ENCODE peak calls at places on chromosomes 7 and 10, in six cellular contexts. G is H9, T is GM23338, W is psoas muscle, D is fibroblast of villous mesenchyme, B is GM10248. C is an unnamed sample.
A peak's percentile ranks its signal among the peaks of the same experiment; 100 is the strongest.

GRCh38 chr10:34864156-34865075 is 49.3 kb upstream of the PARD3 start:
- DNase-seq in W (no peak), B (no peak), G (no peak), D (peak; percentile 7), T (no peak), C (no peak)

GRCh38 chr7:116097365-116098009 is 66.9 kb upstream of the TFEC start:
- DNase-seq in B (no peak), G (no peak), W (no peak), D (peak; percentile 49), T (no peak), C (no peak)

GRCh38 chr7:66016131-66016461 is 34.1 kb upstream of the GUSB start:
- DNase-seq in W (no peak), B (no peak), D (peak; percentile 35), T (no peak), G (no peak), C (no peak)

GRCh38 chr7:1156782-1157535 is 3.0 kb downstream of the ZFAND2A start:
- DNase-seq in W (peak; percentile 45), G (no peak), T (no peak), D (peak; percentile 64), B (no peak), C (no peak)

GRCh38 chr10:133445268-133445732 is 8.4 kb upstream of the SCART1 start:
- DNase-seq in W (no peak), B (no peak), T (no peak), G (peak; percentile 20), D (no peak), C (no peak)

GRCh38 chr7:137996871-137997270 is 5.0 kb downstream of the CREB3L2 start:
- DNase-seq in G (no peak), W (no peak), T (no peak), D (no peak), B (no peak), C (no peak)

GRCh38 chr7:135659159-135659837 is 3.0 kb upstream of the STMP1 start:
- DNase-seq in W (no peak), T (no peak), G (no peak), D (no peak), B (no peak), C (no peak)

GRCh38 chr7:108454674-108455523 is 1.3 kb downstream of the NRCAM start:
- DNase-seq in D (no peak), B (peak; percentile 37), G (peak; percentile 60), W (no peak), T (peak; percentile 70), C (peak; percentile 49)

GRCh38 chr10:124612611-124613498 is 131.3 kb downstream of the FAM53B start:
- DNase-seq in D (peak; percentile 52), W (peak; percentile 75), B (no peak), T (peak; percentile 66), G (peak; percentile 88), C (peak; percentile 68)

GRCh38 chr7:93442478-93443224 is 131.9 kb downstream of the CALCR start:
- DNase-seq in G (peak; percentile 60), T (peak; percentile 86), W (no peak), B (no peak), D (peak; percentile 38), C (no peak)

GRCh38 chr10:8946451-8946850 is 892.0 kb downstream of the GATA3 start:
- DNase-seq in B (no peak), T (no peak), G (no peak), W (no peak), D (no peak), C (no peak)

GRCh38 chr10:77504870-77505257 is 132.7 kb downstream of the KCNMA1 start:
- DNase-seq in W (no peak), T (no peak), G (no peak), B (no peak), D (peak; percentile 26), C (no peak)

GRCh38 chr7:133230591-133231194 is 22.2 kb upstream of the EXOC4 start:
- DNase-seq in G (peak; percentile 47), D (peak; percentile 65), W (no peak), T (peak; percentile 78), B (peak; percentile 36), C (peak; percentile 31)

GRCh38 chr7:132298782-132299181 is 277.5 kb downstream of the PLXNA4 start:
- DNase-seq in W (no peak), B (no peak), G (no peak), T (no peak), D (peak; percentile 14), C (no peak)

GRCh38 chr7:136528329-136528728 is 340.1 kb upstream of the CHRM2 start:
- DNase-seq in B (no peak), T (no peak), G (no peak), W (no peak), D (peak; percentile 61), C (no peak)

GRCh38 chr7:6271694-6272371 is 591 bp downstream of the CYTH3 start:
- DNase-seq in G (no peak), D (no peak), T (no peak), B (peak; percentile 40), W (peak; percentile 59), C (no peak)

GRCh38 chr10:49005270-49005669 is 65.6 kb upstream of the LRRC18 start:
- DNase-seq in D (peak; percentile 44), G (no peak), B (no peak), W (no peak), T (no peak), C (no peak)

GRCh38 chr10:132059760-132060508 is 5.8 kb upstream of the JAKMIP3 start:
- DNase-seq in D (no peak), T (no peak), G (no peak), B (no peak), W (no peak), C (no peak)

GRCh38 chr10:86362566-86363183 is 3.9 kb downstream of the GRID1 start:
- DNase-seq in B (no peak), W (peak; percentile 28), T (peak; percentile 90), D (no peak), G (peak; percentile 68), C (no peak)

GRCh38 chr10:25175527-25176420 is 973 bp downstream of the GPR158 start:
- DNase-seq in G (peak; percentile 59), T (peak; percentile 66), D (no peak), W (no peak), B (no peak), C (peak; percentile 16)

GRCh38 chr7:38051311-38051710 is 126.7 kb upstream of the STARD3NL start:
- DNase-seq in G (no peak), B (no peak), W (no peak), T (no peak), D (no peak), C (no peak)

GRCh38 chr10:122196218-122196617 is 74.9 kb upstream of the BTBD16 start:
- DNase-seq in W (no peak), D (no peak), G (no peak), T (no peak), B (no peak), C (no peak)

GRCh38 chr7:69598487-69599148 is 343 bp downstream of the AUTS2 start:
- DNase-seq in W (peak; percentile 62), D (no peak), B (peak; percentile 43), T (peak; percentile 58), G (no peak), C (no peak)

GRCh38 chr7:32476816-32477648 is 13.1 kb downstream of the LSM5 start:
- DNase-seq in D (no peak), G (no peak), W (no peak), T (no peak), B (no peak), C (no peak)

GRCh38 chr10:110448682-110449418 is 48.9 kb upstream of the DUSP5 start:
- DNase-seq in D (peak; percentile 14), T (no peak), B (no peak), W (no peak), G (no peak), C (no peak)

GRCh38 chr10:10235003-10235402 is 782.7 kb upstream of the CELF2 start:
- DNase-seq in W (no peak), B (no peak), G (no peak), T (peak; percentile 17), D (no peak), C (no peak)

GRCh38 chr7:2985866-2986265 is 57.8 kb downstream of the CARD11 start:
- DNase-seq in G (no peak), B (no peak), D (no peak), T (no peak), W (no peak), C (no peak)

GRCh38 chr10:61744469-61744868 is 81.7 kb downstream of the CABCOCO1 start:
- DNase-seq in G (no peak), T (peak; percentile 66), W (no peak), D (no peak), B (no peak), C (no peak)

GRCh38 chr10:103259989-103260388 is 14.3 kb downstream of the RPEL1 start:
- DNase-seq in D (no peak), W (no peak), T (no peak), B (no peak), G (no peak), C (no peak)

GRCh38 chr7:15345216-15345615 is 216.6 kb downstream of the AGMO start:
- DNase-seq in D (no peak), T (no peak), G (no peak), W (no peak), B (no peak), C (no peak)

GRCh38 chr7:41544241-41544640 is 158.6 kb downstream of the INHBA start:
- DNase-seq in G (no peak), T (no peak), B (no peak), D (no peak), W (no peak), C (no peak)
- TF ChIP-seq CTCF in G (no peak), T (no peak), B (no peak), D (no peak), W (no peak), C (no peak)

DNA sequence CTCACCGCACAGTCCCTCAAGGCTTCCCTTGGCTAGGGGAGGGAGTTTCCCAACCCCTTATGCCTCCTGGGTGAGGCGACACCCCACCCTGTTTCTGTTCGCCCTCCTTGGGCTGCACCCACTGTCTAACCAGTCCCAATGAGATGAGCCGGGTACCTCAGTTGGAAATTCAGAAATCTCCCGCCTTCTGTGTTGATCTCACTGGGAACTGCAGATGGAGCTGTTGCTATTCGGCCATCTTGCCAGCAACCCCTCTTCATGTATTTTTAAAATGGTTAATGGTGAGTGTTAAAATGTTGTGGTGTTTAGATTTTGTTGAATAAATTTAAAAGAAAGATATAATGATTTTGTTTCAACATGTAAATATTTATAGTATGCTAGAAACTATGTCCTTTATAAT is 22.0 kb downstream of the UMAD1 start:
- DNase-seq in W (no peak), T (peak; percentile 73), D (peak; percentile 37), G (peak; percentile 65), B (no peak), C (no peak)
- TF ChIP-seq CTCF in W (peak; percentile 20), T (peak; percentile 83), D (peak; percentile 50), G (peak; percentile 77), B (no peak), C (no peak)

GRCh38 chr10:5862360-5862929 is 27.2 kb downstream of the ANKRD16 start:
- DNase-seq in W (no peak), G (no peak), D (no peak), B (peak; percentile 86), T (no peak), C (no peak)
- TF ChIP-seq CTCF in W (no peak), G (no peak), D (no peak), B (no peak), T (no peak), C (no peak)

DNA sequence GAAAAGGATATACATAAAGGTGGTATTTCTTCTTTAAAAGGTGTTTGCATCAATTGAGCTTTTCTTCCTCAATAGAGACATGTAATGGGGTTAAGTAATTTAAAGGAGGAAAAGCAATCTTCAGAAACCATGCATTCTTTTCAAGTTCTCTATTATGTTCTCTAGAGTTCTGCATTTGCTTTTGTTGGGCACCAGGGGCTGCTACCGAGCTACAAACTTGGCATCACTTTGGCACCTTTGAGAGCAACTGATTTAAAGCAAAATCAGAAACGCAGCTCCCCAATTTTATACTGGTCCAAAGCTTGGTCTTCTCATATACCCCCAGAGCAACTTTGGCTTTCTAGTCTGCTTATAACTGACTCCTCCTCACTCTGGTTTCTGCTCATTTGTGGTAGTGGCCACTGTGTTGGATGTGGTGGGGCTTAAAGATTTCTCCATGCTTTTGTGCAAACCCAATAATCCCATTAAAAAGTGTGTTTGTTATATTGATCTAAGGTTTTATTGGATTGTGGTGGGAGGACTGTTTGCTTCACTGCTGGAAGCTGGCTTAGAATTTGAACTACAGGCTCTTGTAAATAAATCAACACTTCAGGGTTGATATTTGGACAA is 712.1 kb downstream of the PHTF2 start:
- DNase-seq in G (peak; percentile 60), D (peak; percentile 42), W (no peak), T (peak; percentile 81), B (peak; percentile 19), C (peak; percentile 23)
- TF ChIP-seq CTCF in G (peak; percentile 85), D (peak; percentile 87), W (peak; percentile 66), T (peak; percentile 87), B (peak; percentile 50), C (peak; percentile 48)